ENCODE peak calls at places on chromosomes 4 and X, in five cellular contexts. S, C, A, E and K are unnamed samples.

GRCh38 chr4:124863039-124863545 is 150.6 kb upstream of the ANKRD50 start:
- DNase-seq in S (no peak), C (no peak), A (peak; percentile 19), E (no peak), K (no peak)

GRCh38 chrX:41671082-41671481 is 17.7 kb upstream of the GPR34 start:
- DNase-seq in S (no peak), C (no peak), A (no peak), E (no peak), K (no peak)

GRCh38 chr4:23097251-23097650 is 404.5 kb downstream of the GBA3 start:
- DNase-seq in S (no peak), C (no peak), A (peak; percentile 69), E (no peak), K (no peak)

GRCh38 chr4:75634281-75634680 is 4.0 kb upstream of the CDKL2 start:
- DNase-seq in S (no peak), C (no peak), A (no peak), E (no peak), K (no peak)

GRCh38 chrX:18951032-18951431 is 32.9 kb downstream of the PHKA2 start:
- DNase-seq in S (no peak), C (no peak), A (no peak), E (no peak), K (no peak)

GRCh38 chrX:43718546-43718945 is 62.4 kb downstream of the MAOA start:
- DNase-seq in S (no peak), C (no peak), A (no peak), E (no peak), K (no peak)

GRCh38 chr4:24240655-24241054 is 343.7 kb downstream of the DHX15 start:
- DNase-seq in S (no peak), C (no peak), A (no peak), E (no peak), K (no peak)

GRCh38 chrX:38654302-38654701 is 93.0 kb downstream of the TSPAN7 start:
- DNase-seq in S (no peak), C (no peak), A (peak; percentile 57), E (no peak), K (no peak)

GRCh38 chr4:88185916-88186315 is 27.5 kb upstream of the ABCG2 start:
- DNase-seq in S (no peak), C (no peak), A (no peak), E (no peak), K (no peak)

GRCh38 chrX:69503835-69504625 is at the start of gene NALF2:
- DNase-seq in S (peak; percentile 58), C (peak; percentile 70), A (peak; percentile 67), E (peak; percentile 62), K (peak; percentile 63)

GRCh38 chrX:85004255-85004654 is 578 bp downstream of the APOOL start:
- DNase-seq in S (no peak), C (no peak), A (peak; percentile 1), E (no peak), K (no peak)

GRCh38 chrX:45850197-45850774 is 649.6 kb upstream of the DIPK2B start:
- DNase-seq in S (no peak), C (no peak), A (no peak), E (no peak), K (no peak)

GRCh38 chr4:37139987-37140386 is 104.6 kb upstream of the NWD2 start:
- DNase-seq in S (no peak), C (no peak), A (no peak), E (no peak), K (no peak)

GRCh38 chr4:180091710-180092109 is 2151.5 kb upstream of the TENM3 start:
- DNase-seq in S (no peak), C (no peak), A (no peak), E (no peak), K (no peak)

GRCh38 chr4:147984065-147984777 is 252.3 kb downstream of the ARHGAP10 start:
- DNase-seq in S (no peak), C (no peak), A (peak; percentile 73), E (peak; percentile 45), K (no peak)

GRCh38 chr4:8329859-8330761 is 60.6 kb downstream of the HTRA3 start:
- DNase-seq in S (no peak), C (peak; percentile 64), A (no peak), E (peak; percentile 39), K (no peak)

GRCh38 chr4:36582214-36582613 is 300.8 kb downstream of the DTHD1 start:
- DNase-seq in S (no peak), C (no peak), A (no peak), E (no peak), K (no peak)

GRCh38 chr4:183362916-183363542 is 40.8 kb upstream of the CLDN24 start:
- DNase-seq in S (no peak), C (no peak), A (peak; percentile 68), E (no peak), K (no peak)

GRCh38 chrX:56783450-56783831 is 54.4 kb downstream of the NBDY start:
- DNase-seq in S (peak; percentile 77), C (peak; percentile 91), A (no peak), E (no peak), K (peak; percentile 82)

GRCh38 chrX:112668476-112669404 is 11.0 kb downstream of the LHFPL1 start:
- DNase-seq in S (no peak), C (no peak), A (no peak), E (no peak), K (no peak)

GRCh38 chrX:112664928-112665327 is 14.8 kb downstream of the LHFPL1 start:
- DNase-seq in S (no peak), C (no peak), A (no peak), E (no peak), K (no peak)

DNA sequence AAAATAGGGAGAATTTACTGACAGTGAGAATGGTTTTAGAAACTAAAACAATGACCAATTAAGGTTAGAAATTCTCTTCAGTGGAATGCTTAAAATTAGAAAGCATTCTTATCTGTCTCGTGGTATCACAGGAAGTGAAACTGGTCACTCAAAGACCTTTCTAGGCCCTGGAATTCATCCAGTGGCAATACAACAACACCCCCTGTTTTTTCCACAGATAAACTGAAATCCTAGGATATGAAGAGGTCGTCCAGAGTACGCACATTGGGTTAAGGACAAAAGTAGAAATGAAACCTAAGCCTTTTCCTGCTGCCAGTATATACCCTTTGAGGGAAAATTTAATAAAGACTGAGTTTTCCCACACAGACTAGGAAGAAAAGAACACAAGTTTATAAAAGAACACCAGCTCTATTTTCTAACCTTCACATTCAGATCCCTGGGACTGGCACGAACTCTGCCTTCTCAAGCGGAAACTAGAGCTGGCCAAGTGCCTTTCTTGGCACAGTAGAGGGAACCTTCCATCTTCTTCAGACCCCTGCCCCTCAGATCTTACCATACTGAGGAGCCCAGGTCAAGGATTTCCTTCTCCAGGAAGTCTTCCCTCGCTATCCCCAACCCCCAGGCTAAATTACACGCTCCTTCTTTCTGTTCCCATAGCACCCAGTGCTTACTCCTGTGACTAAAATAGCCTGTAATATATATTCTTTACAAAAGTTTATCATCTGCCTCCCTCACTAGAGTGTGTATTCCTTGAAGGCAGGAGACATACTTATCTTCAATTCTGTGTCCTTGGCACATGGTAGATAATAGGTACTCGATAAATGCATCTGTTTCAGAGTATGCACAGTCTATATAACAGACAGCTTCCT is 16.9 kb downstream of the LHFPL1 start:
- DNase-seq in S (no peak), C (no peak), A (peak; percentile 8), E (no peak), K (no peak)
- H3K4me3 ChIP-seq in S (no peak overlapping the region), C (no peak overlapping the region), A (no peak overlapping the region), E (no peak overlapping the region), K (no peak overlapping the region)

GRCh38 chrX:13090261-13091110 is 46.1 kb upstream of the FAM9C start:
- DNase-seq in S (no peak), C (no peak), A (peak; percentile 74), E (no peak), K (no peak)
- H3K27ac ChIP-seq in S (peak overlapping the region; percentile 86), C (peak overlapping the region; percentile 50), A (no peak overlapping the region), E (peak overlapping the region; percentile 55), K (no peak overlapping the region)

GRCh38 chrX:103376118-103376978 is at the start of gene BEX3:
- DNase-seq in S (peak; percentile 66), C (peak; percentile 80), A (peak; percentile 77), E (peak; percentile 67), K (peak; percentile 79)
- H3K4me3 ChIP-seq in S (peak within 1 kb of the TSS; percentile 69), C (peak within 1 kb of the TSS; percentile 70), A (peak within 1 kb of the TSS; percentile 80), E (peak within 1 kb of the TSS; percentile 47), K (peak within 1 kb of the TSS; percentile 29)

GRCh38 chr4:128590773-128591172 is 218.7 kb upstream of the JADE1 start:
- DNase-seq in S (peak; percentile 73), C (no peak), A (peak; percentile 27), E (no peak), K (peak; percentile 76)
- H3K27ac ChIP-seq in S (peak overlapping the region; percentile 83), C (no peak overlapping the region), A (no peak overlapping the region), E (no peak overlapping the region), K (peak overlapping the region; percentile 60)

GRCh38 chr4:157075401-157075800 is 549 bp upstream of the GLRB start:
- DNase-seq in S (no peak), C (no peak), A (no peak), E (no peak), K (no peak)
- H3K4me3 ChIP-seq in S (peak overlapping the region; percentile 92), C (peak overlapping the region; percentile 71), A (peak overlapping the region; percentile 83), E (no peak overlapping the region), K (no peak overlapping the region)

GRCh38 chrX:150465326-150465725 is 102.2 kb downstream of the MAMLD1 start:
- DNase-seq in S (no peak), C (no peak), A (no peak), E (no peak), K (no peak)
- H3K27ac ChIP-seq in S (no peak overlapping the region), C (peak overlapping the region; percentile 76), A (no peak overlapping the region), E (no peak overlapping the region), K (no peak overlapping the region)

DNA sequence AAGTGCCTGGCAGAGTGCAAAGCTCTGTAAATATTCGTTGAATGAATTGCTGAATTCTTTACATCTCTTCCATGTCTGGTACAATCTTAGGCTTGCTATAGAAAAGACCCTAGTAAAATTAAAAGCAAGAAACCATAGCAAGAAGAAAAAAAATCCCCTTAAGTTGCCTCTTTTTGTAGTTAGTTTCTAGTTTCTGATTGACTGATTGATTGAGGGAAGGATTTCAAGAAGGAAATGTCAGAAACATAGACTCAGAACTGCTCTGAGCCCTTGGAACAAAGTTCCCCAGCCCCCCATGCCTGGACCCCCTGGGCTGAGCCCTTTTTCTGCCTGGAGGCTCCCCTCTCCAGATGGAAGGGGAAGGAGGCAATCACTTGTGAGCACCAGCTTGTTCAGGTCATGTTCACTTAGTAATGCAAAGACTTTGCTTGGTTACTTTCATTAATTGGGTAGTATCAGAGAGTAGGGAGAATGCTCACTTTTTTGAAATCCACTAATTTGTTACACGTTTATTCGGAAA is 35.6 kb downstream of the DAPP1 start:
- DNase-seq in S (no peak), C (no peak), A (no peak), E (no peak), K (no peak)
- H3K4me3 ChIP-seq in S (no peak overlapping the region), C (no peak overlapping the region), A (no peak overlapping the region), E (no peak overlapping the region), K (no peak overlapping the region)

GRCh38 chr4:1792832-1793495 is at the start of gene FGFR3:
- DNase-seq in S (peak; percentile 45), C (no peak), A (peak; percentile 34), E (peak; percentile 79), K (peak; percentile 39)
- H3K27ac ChIP-seq in S (peak within 1 kb of the TSS; percentile 36), C (no peak within 1 kb of the TSS), A (peak within 1 kb of the TSS; percentile 69), E (peak within 1 kb of the TSS; percentile 59), K (peak within 1 kb of the TSS; percentile 64)